ENCODE peak calls at places on chromosomes 13 and 19, in eight cellular contexts. Y is progenitor cell of endocrine pancreas, A is mucosa of descending colon, I is pancreas, N is brain microvascular endothelial cell, Z is prostate gland, D is A549, V is tibial artery. U is an unnamed sample.
A peak's percentile ranks its signal among the peaks of the same experiment; 100 is the strongest.

GRCh38 chr13:49419292-49419691 is 24.6 kb downstream of the CAB39L start:
- DNase-seq in N (peak; percentile 42), Z (no peak), D (no peak), V (no peak), I (no peak), A (no peak), Y (no peak), U (no peak)

GRCh38 chr19:4455742-4456565 is 1.6 kb downstream of the UBXN6 start:
- DNase-seq in V (no peak), Y (no peak), I (no peak), N (peak; percentile 54), D (no peak), A (no peak), Z (peak; percentile 72), U (no peak)

GRCh38 chr19:28519950-28520861 is 692.7 kb downstream of the UQCRFS1 start:
- DNase-seq in D (no peak), I (peak; percentile 68), A (no peak), V (no peak), Y (no peak), Z (no peak), N (no peak), U (no peak)

GRCh38 chr13:107870400-107870799 is 344.9 kb downstream of the LIG4 start:
- DNase-seq in N (no peak), D (no peak), Y (no peak), Z (no peak), I (no peak), V (no peak), A (no peak), U (no peak)

GRCh38 chr13:109345433-109345941 is 440.9 kb downstream of the IRS2 start:
- DNase-seq in V (no peak), Z (no peak), D (no peak), N (peak; percentile 65), I (no peak), A (no peak), Y (no peak), U (no peak)

GRCh38 chr13:80030491-80030890 is 310.4 kb downstream of the SPRY2 start:
- DNase-seq in N (no peak), Y (no peak), Z (no peak), A (peak; percentile 37), D (peak; percentile 67), I (no peak), V (no peak), U (no peak)

GRCh38 chr19:18683109-18683954 is at the start of gene CRTC1:
- DNase-seq in V (peak; percentile 94), A (peak; percentile 96), N (peak; percentile 69), D (peak; percentile 80), I (peak; percentile 96), Y (peak; percentile 89), Z (peak; percentile 77), U (peak; percentile 93)

GRCh38 chr19:13366529-13367143 is 139.6 kb downstream of the CACNA1A start:
- DNase-seq in I (no peak), A (no peak), V (no peak), N (no peak), D (peak; percentile 34), Z (no peak), Y (no peak), U (no peak)

GRCh38 chr13:111027481-111028439 is 87.3 kb upstream of the ARHGEF7 start:
- DNase-seq in Z (no peak), I (no peak), Y (no peak), V (no peak), N (no peak), D (no peak), A (no peak), U (no peak)
- TF ChIP-seq CTCF in Z (no peak), I (no peak), Y (no peak), V (no peak), N (peak; percentile 33), D (no peak), A (no peak), U (no peak)

DNA sequence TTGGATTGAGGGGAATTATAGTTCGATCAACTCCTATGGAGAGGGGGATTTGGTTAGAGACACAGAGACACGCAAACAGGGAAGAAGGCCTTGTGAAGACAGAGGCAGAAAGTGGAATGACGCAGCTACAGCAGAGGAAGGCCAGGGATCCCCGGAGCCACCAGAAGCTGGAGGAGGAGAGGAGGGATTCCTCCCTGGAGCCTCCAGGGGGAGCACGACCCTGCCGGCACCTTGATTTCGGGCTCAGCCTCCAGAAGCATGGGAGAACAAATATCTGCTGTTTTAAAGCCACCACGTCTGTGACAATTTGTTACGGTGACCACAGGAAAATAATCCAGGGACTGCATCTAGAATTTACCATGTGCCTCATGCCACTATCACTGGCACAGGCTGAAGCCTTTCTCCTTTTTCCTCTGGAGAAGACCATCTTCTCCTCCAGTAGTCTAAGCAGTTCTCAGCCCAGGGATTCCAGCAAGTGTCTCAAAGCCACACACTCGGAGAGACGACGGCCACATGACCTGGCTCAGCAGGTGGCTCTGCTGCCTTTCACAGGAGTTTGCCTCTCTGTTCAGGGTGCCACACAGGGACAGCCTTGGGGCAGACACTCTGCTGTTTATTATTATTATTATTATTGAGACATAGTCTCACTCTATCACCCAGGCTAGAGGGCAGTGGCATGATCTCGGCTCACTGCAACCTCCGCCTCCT is 39.9 kb upstream of the CCNE1 start:
- DNase-seq in Y (peak; percentile 58), A (peak; percentile 56), N (peak; percentile 40), Z (peak; percentile 22), I (peak; percentile 80), D (peak; percentile 78), V (no peak), U (no peak)
- TF ChIP-seq CTCF in Y (peak; percentile 81), A (peak; percentile 18), N (peak; percentile 91), Z (peak; percentile 37), I (peak; percentile 72), D (peak; percentile 89), V (peak; percentile 61), U (no peak)

DNA sequence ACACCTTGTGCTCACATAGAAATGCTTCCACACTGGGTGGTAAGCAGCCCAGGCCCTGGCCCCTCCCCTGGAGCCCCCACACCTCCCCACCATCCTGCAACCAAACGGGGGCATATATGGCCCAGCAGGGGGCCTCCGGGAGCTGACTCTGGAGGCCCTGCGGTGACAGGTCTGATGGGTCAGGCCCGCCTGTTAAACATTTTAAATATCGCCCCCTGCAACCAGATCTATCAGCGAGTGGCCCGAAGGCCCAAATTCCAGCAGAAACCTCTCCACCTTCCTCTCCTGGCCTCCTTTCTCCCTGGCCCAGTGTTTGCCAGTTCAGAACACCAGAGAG is 48.0 kb upstream of the KATNAL1 start:
- DNase-seq in D (no peak), Z (no peak), I (no peak), A (peak; percentile 41), V (no peak), Y (peak; percentile 22), N (no peak), U (peak; percentile 51)
- TF ChIP-seq CTCF in D (no peak), Z (peak; percentile 19), I (no peak), A (no peak), V (peak; percentile 19), Y (peak; percentile 56), N (peak; percentile 66), U (peak; percentile 51)

DNA sequence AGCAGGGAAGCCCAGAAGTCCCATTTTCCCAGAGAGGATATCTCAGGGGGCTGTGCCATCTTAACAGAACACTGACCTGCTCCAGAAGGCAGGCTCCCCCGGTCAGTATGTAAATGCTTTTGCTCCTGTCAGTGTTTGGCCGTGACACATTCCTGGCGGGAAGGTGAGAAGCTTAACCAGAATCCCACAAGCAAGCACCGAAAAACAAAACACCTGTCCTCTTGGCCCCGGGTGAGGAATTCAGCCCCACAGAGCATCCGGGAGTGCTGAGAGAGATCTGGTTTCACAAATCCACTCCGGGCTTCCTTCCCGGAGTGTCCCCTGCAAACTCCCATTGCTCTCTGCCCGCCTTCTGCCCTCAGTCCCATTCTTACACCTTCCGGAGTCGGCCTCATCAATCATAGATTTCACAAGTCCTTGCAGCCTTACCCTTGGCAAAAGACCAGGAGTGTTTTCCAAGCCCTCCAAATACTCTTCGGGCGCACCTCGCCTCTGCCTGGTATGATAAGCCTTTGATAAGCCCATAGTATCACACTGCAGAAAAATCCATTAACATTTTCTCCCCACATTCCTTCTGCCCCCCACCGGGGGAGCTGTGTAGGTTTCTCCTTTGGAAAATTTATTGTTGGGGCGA is 12.2 kb downstream of the TPM4 start:
- DNase-seq in Z (peak; percentile 65), D (peak; percentile 80), N (no peak), I (no peak), Y (no peak), V (no peak), A (no peak), U (no peak)
- TF ChIP-seq CTCF in Z (no peak), D (no peak), N (peak; percentile 54), I (no peak), Y (peak; percentile 37), V (no peak), A (no peak), U (no peak)

GRCh38 chr13:102690883-102691282 is 4.0 kb downstream of the METTL21C start:
- DNase-seq in Y (no peak), Z (no peak), V (no peak), A (no peak), D (no peak), N (no peak), I (no peak), U (no peak)

GRCh38 chr13:102687520-102687919 is 7.3 kb downstream of the METTL21C start:
- DNase-seq in A (no peak), Y (no peak), Z (no peak), D (no peak), N (no peak), I (no peak), V (no peak), U (no peak)

GRCh38 chr13:102686024-102686423 is 8.8 kb downstream of the METTL21C start:
- DNase-seq in N (no peak), Z (no peak), Y (no peak), D (no peak), A (no peak), I (no peak), V (no peak), U (no peak)

GRCh38 chr13:102693250-102693649 is 1.6 kb downstream of the METTL21C start:
- DNase-seq in Y (no peak), V (no peak), A (no peak), D (no peak), N (no peak), Z (no peak), I (no peak), U (no peak)

GRCh38 chr13:102688306-102688973 is 6.4 kb downstream of the METTL21C start:
- DNase-seq in A (no peak), I (no peak), Z (no peak), D (no peak), N (no peak), Y (no peak), V (no peak), U (no peak)
- TF ChIP-seq CTCF in A (no peak), I (no peak), Z (no peak), D (no peak), N (no peak), Y (no peak), V (no peak), U (no peak)

GRCh38 chr13:98397221-98397620 is 179.7 kb downstream of the STK24 start:
- DNase-seq in N (peak; percentile 18), A (no peak), I (no peak), Y (no peak), D (no peak), V (no peak), Z (no peak), U (no peak)
- TF ChIP-seq CTCF in N (peak; percentile 50), A (no peak), I (no peak), Y (no peak), D (no peak), V (peak; percentile 42), Z (peak; percentile 13), U (no peak)

U was measured in natural killer cell.